ENCODE peak calls at places on chromosomes 6 and 20, in five cellular contexts. W is mesendoderm, N is thoracic aorta, K is astrocyte of the spinal cord, C is HFF-Myc. B is an unnamed sample.

GRCh38 chr20:46142124-46142523 is 24.0 kb downstream of the CD40 start:
- DNase-seq in N (no peak), C (no peak), K (no peak), W (no peak), B (no peak)

GRCh38 chr6:11354019-11354418 is 121.6 kb upstream of the NEDD9 start:
- DNase-seq in N (peak; percentile 55), K (peak; percentile 90), W (no peak), C (no peak), B (no peak)

GRCh38 chr20:10218536-10219451 is at the start of gene SNAP25:
- DNase-seq in K (peak; percentile 91), C (no peak), W (peak; percentile 97), N (peak; percentile 3), B (no peak)

GRCh38 chr6:137092018-137092417 is 47.3 kb upstream of the IL20RA start:
- DNase-seq in N (no peak), K (no peak), C (no peak), W (no peak), B (no peak)

GRCh38 chr6:56730663-56731529 is 88.2 kb upstream of the DST start:
- DNase-seq in W (no peak), C (no peak), N (no peak), K (peak; percentile 83), B (peak; percentile 46)

GRCh38 chr6:27163858-27164257 is 83.6 kb upstream of the PRSS16 start:
- DNase-seq in C (no peak), K (no peak), W (no peak), N (no peak), B (no peak)

GRCh38 chr6:2550247-2550646 is 200.5 kb downstream of the MYLK4 start:
- DNase-seq in K (no peak), N (no peak), W (no peak), C (no peak), B (no peak)

GRCh38 chr6:38131527-38131965 is 312.0 kb downstream of the ZFAND3 start:
- DNase-seq in N (no peak), W (no peak), K (peak; percentile 98), C (peak; percentile 94), B (peak; percentile 87)

GRCh38 chr20:10536531-10536930 is 101.4 kb downstream of the SLX4IP start:
- DNase-seq in C (no peak), W (peak; percentile 60), K (peak; percentile 31), N (no peak), B (no peak)

GRCh38 chr6:156778615-156779205 is 1.5 kb downstream of the ARID1B start:
- DNase-seq in K (peak; percentile 50), N (no peak), C (no peak), W (peak; percentile 64), B (no peak)

GRCh38 chr6:16041327-16041726 is 87.6 kb upstream of the MYLIP start:
- DNase-seq in C (no peak), K (no peak), N (no peak), W (no peak), B (no peak)

GRCh38 chr20:46347831-46348230 is 39.5 kb upstream of the CDH22 start:
- DNase-seq in C (no peak), K (no peak), N (no peak), W (peak; percentile 44), B (no peak)

GRCh38 chr20:62707981-62708521 is 585 bp upstream of the NTSR1 start:
- DNase-seq in C (no peak), K (no peak), N (no peak), W (peak; percentile 65), B (no peak)

GRCh38 chr6:5175195-5175594 is 85.6 kb downstream of the LYRM4 start:
- DNase-seq in K (no peak), C (no peak), W (peak; percentile 72), N (no peak), B (no peak)

GRCh38 chr20:44704551-44704971 is 10.6 kb upstream of the CCN5 start:
- DNase-seq in K (peak; percentile 82), C (peak; percentile 81), N (no peak), W (no peak), B (peak; percentile 70)

GRCh38 chr6:24910331-24910849 is 25.4 kb downstream of the RIPOR2 start:
- DNase-seq in K (no peak), W (peak; percentile 40), C (no peak), N (no peak), B (no peak)

GRCh38 chr6:24906314-24906713 is 29.4 kb downstream of the RIPOR2 start:
- DNase-seq in C (no peak), N (no peak), W (no peak), K (no peak), B (no peak)

GRCh38 chr6:24909281-24910216 is 26.2 kb downstream of the RIPOR2 start:
- DNase-seq in K (no peak), W (peak; percentile 36), N (no peak), C (no peak), B (no peak)

GRCh38 chr6:24907959-24908358 is 27.8 kb downstream of the RIPOR2 start:
- DNase-seq in W (no peak), C (no peak), N (no peak), K (no peak), B (no peak)

GRCh38 chr6:24908555-24908954 is 27.2 kb downstream of the RIPOR2 start:
- DNase-seq in W (no peak), K (no peak), N (no peak), C (no peak), B (peak; percentile 67)
- H3K4me3 ChIP-seq in W (no peak overlapping the region), K (no peak overlapping the region), N (peak overlapping the region; percentile 30), C (peak overlapping the region; percentile 68), B (peak overlapping the region; percentile 81)

GRCh38 chr6:21791596-21791995 is 198.0 kb downstream of the SOX4 start:
- DNase-seq in C (no peak), W (peak; percentile 80), K (no peak), N (no peak), B (no peak)
- H3K4me3 ChIP-seq in C (no peak overlapping the region), W (no peak overlapping the region), K (no peak overlapping the region), N (no peak overlapping the region), B (no peak overlapping the region)

GRCh38 chr6:135012764-135013163 is 41.9 kb downstream of the HBS1L start:
- DNase-seq in K (peak; percentile 16), N (no peak), C (no peak), W (peak; percentile 6), B (peak; percentile 67)

GRCh38 chr6:135012349-135012748 is 42.3 kb downstream of the HBS1L start:
- DNase-seq in N (no peak), K (no peak), W (no peak), C (no peak), B (no peak)

GRCh38 chr6:135018057-135018456 is 36.6 kb downstream of the HBS1L start:
- DNase-seq in W (no peak), K (no peak), C (no peak), N (no peak), B (no peak)

GRCh38 chr6:135013211-135013610 is 41.4 kb downstream of the HBS1L start:
- DNase-seq in K (no peak), N (no peak), W (peak; percentile 32), C (no peak), B (no peak)

DNA sequence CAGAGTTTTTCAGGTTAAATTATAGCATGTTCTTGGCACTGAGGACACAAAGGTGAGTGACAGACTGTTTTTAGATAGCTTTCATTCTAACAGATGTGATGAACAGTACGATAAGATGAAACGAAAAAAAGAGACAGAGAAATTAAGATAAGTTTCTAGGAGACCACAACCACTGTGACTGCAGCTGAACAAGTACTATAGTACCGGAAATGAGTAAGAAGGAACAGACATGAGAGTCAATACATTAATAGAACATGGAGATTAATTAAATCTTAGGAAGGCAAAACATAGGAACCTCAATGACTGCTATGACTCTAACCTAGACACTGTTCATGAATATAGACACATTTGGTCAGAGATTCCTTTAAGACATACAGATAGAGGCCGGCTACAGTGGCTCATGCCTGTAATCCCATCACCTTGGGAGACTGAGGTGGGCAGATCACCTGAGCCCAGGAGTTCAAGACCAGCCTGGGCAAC is 40.2 kb downstream of the HBS1L start:
- DNase-seq in K (no peak), W (no peak), C (no peak), N (no peak), B (no peak)
- H3K4me3 ChIP-seq in K (no peak overlapping the region), W (no peak overlapping the region), C (no peak overlapping the region), N (no peak overlapping the region), B (no peak overlapping the region)

DNA sequence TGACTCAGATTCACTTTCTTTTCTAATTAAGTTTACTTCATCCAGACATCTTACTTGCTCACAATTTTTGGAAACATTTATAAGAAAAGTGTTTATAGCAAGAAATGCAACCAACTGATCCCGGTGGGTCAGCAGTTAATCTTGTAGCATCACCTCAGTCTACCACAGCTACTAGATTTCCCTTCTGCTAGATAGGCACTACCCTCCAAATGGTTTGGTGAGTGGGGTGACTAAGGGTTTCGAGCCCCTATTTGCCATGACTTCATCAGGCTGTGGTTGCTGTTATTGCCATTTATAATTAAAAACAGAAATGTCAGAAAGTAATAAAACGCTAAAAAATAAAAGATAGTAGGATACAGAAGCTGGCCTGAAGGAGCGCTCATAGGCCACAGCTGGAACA is 930.1 kb upstream of the GJE1 start:
- DNase-seq in K (no peak), N (no peak), W (no peak), C (peak; percentile 57), B (peak; percentile 81)
- H3K4me3 ChIP-seq in K (no peak overlapping the region), N (no peak overlapping the region), W (no peak overlapping the region), C (no peak overlapping the region), B (no peak overlapping the region)

GRCh38 chr6:149863596-149863845 is 638 bp downstream of the LRP11 start:
- DNase-seq in N (no peak), C (no peak), K (no peak), W (no peak), B (no peak)
- H3K4me3 ChIP-seq in N (peak overlapping the region; percentile 86), C (peak overlapping the region; percentile 65), K (peak overlapping the region; percentile 54), W (peak overlapping the region; percentile 57), B (peak overlapping the region; percentile 65)

GRCh38 chr20:25120462-25120861 is 38.5 kb upstream of the VSX1 start:
- DNase-seq in C (no peak), K (no peak), N (no peak), W (no peak), B (no peak)

GRCh38 chr20:25116746-25117457 is 35.0 kb upstream of the VSX1 start:
- DNase-seq in W (no peak), N (no peak), K (no peak), C (no peak), B (no peak)

GRCh38 chr20:25120920-25121319 is 39.0 kb upstream of the VSX1 start:
- DNase-seq in N (no peak), K (no peak), W (no peak), C (no peak), B (no peak)

GRCh38 chr20:25118529-25118928 is 36.6 kb upstream of the VSX1 start:
- DNase-seq in N (no peak), K (no peak), W (no peak), C (no peak), B (no peak)

DNA sequence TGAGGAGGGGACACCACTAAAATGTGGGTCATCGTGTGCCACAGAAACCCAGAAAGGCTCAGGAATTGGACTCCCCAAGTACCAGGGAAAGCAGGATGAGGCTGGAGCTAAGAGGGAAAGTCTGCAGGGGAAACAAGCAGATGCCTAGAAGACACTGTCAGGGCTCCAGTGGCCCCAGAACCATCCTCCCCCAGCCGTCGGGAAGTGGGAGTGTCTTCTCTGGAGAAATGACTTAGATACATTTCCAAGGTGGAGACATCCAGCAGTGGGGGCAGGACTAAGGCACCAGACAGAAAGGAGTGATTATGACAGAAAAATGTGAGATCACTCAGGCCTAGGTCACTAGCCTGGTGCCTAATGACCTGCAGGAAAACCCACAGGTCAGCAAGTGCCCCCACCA is 36.0 kb upstream of the VSX1 start:
- DNase-seq in N (no peak), W (no peak), K (no peak), C (no peak), B (no peak)
- H3K4me3 ChIP-seq in N (no peak overlapping the region), W (no peak overlapping the region), K (no peak overlapping the region), C (no peak overlapping the region), B (no peak overlapping the region)